ENCODE peak calls at places on chromosomes 6 and 20, in seven cellular contexts. F is neural progenitor cell, A is AG04450, D is esophagus squamous epithelium, Y is neural crest cell, Q is body of pancreas, E is endodermal cell. J is an unnamed sample.

GRCh38 chr6:146202570-146202969 is 173.7 kb downstream of the GRM1 start:
- DNase-seq in Y (no peak), Q (no peak), E (no peak), D (no peak), F (no peak), A (no peak), J (no peak)

GRCh38 chr6:26332408-26332807 is 32.6 kb upstream of the BTN3A2 start:
- DNase-seq in F (no peak), D (no peak), E (no peak), Q (no peak), Y (no peak), A (no peak), J (no peak)

GRCh38 chr6:90286884-90287488 is 9.7 kb downstream of the BACH2 start:
- DNase-seq in A (no peak), Q (peak), D (no peak), E (peak), Y (peak), F (peak), J (peak)

GRCh38 chr20:40980106-40980827 is 48.4 kb upstream of the TOP1 start:
- DNase-seq in A (no peak), Y (no peak), E (no peak), F (no peak), Q (no peak), D (no peak), J (no peak)

GRCh38 chr6:32075781-32076494 is 33.2 kb downstream of the TNXB start:
- DNase-seq in F (no peak), D (no peak), Q (no peak), A (no peak), E (no peak), Y (no peak), J (no peak)

GRCh38 chr6:52993461-52993860 is 1.6 kb downstream of the GSTA4 start:
- DNase-seq in A (no peak), E (no peak), D (no peak), Q (no peak), Y (no peak), F (no peak), J (no peak)

GRCh38 chr6:53615633-53616449 is 49.7 kb downstream of the KLHL31 start:
- DNase-seq in Y (no peak), D (no peak), Q (peak), E (no peak), A (peak), F (no peak), J (peak)

GRCh38 chr6:149154137-149154900 is 163.2 kb upstream of the TAB2 start:
- DNase-seq in A (no peak), Q (no peak), D (no peak), F (no peak), E (no peak), Y (no peak), J (no peak)

GRCh38 chr6:134590449-134590848 is 272.5 kb upstream of the SGK1 start:
- DNase-seq in Q (no peak), D (no peak), Y (no peak), F (no peak), E (no peak), A (no peak), J (peak)

GRCh38 chr6:37489697-37490336 is 9.9 kb downstream of the CCDC167 start:
- DNase-seq in A (no peak), Q (no peak), D (no peak), E (peak), Y (no peak), F (no peak), J (no peak)

GRCh38 chr6:15527838-15528617 is 134.8 kb downstream of the DTNBP1 start:
- DNase-seq in E (no peak), Q (no peak), Y (no peak), A (no peak), D (no peak), F (no peak), J (no peak)

GRCh38 chr20:2610326-2610725 is 42.1 kb upstream of the NOP56 start:
- DNase-seq in A (no peak), E (no peak), D (no peak), F (no peak), Y (no peak), Q (no peak), J (no peak)

GRCh38 chr6:168314948-168315347 is 4.6 kb downstream of the DACT2 start:
- DNase-seq in D (no peak), F (peak), A (no peak), E (peak), Q (no peak), Y (no peak), J (no peak)

GRCh38 chr6:134381926-134382325 is 64.0 kb upstream of the SGK1 start:
- DNase-seq in Y (no peak), E (no peak), A (no peak), F (no peak), D (no peak), Q (no peak), J (no peak)

GRCh38 chr6:170082067-170082466 is 208.8 kb downstream of the DLL1 start:
- DNase-seq in E (peak), D (no peak), A (no peak), Y (no peak), Q (no peak), F (no peak), J (no peak)

GRCh38 chr6:44249082-44249748 is 2.3 kb downstream of the HSP90AB1 start:
- DNase-seq in E (no peak), Y (no peak), F (no peak), A (no peak), Q (no peak), D (no peak), J (no peak)

GRCh38 chr20:24502184-24502583 is 32.8 kb downstream of the SYNDIG1 start:
- DNase-seq in Y (no peak), D (no peak), E (no peak), A (no peak), Q (peak), F (no peak), J (peak)

GRCh38 chr6:10555625-10556309 is 34.6 kb downstream of the GCNT2 start:
- DNase-seq in D (no peak), Y (peak), A (no peak), F (peak), Q (peak), E (peak), J (no peak)

GRCh38 chr20:62698231-62698630 is 10.4 kb upstream of the NTSR1 start:
- DNase-seq in A (no peak), D (no peak), Y (no peak), E (no peak), F (no peak), Q (no peak), J (no peak)

GRCh38 chr6:169411722-169412121 is 158.1 kb upstream of the THBS2 start:
- DNase-seq in F (no peak), Y (no peak), A (no peak), Q (no peak), D (no peak), E (no peak), J (no peak)

GRCh38 chr20:34437330-34437986 is 74.4 kb downstream of the ITCH start:
- DNase-seq in Q (no peak), Y (no peak), A (no peak), F (no peak), E (no peak), D (no peak), J (peak)

GRCh38 chr6:44225579-44226325 is 2.4 kb downstream of the SLC29A1 start:
- DNase-seq in E (peak), F (no peak), Q (no peak), Y (no peak), D (no peak), A (no peak), J (no peak)

GRCh38 chr6:144343736-144344428 is 58.7 kb downstream of the UTRN start:
- DNase-seq in A (no peak), F (no peak), Y (no peak), Q (no peak), D (no peak), E (no peak), J (no peak)

GRCh38 chr20:43901296-43901695 is 13.4 kb upstream of the TOX2 start:
- DNase-seq in E (no peak), F (no peak), Y (no peak), Q (no peak), A (no peak), D (no peak), J (no peak)

GRCh38 chr20:56606174-56606945 is 22.7 kb upstream of the TFAP2C start:
- DNase-seq in D (no peak), E (no peak), Y (no peak), A (no peak), F (no peak), Q (no peak), J (no peak)

GRCh38 chr6:140857734-140858380 is 1274.9 kb upstream of the GJE1 start:
- DNase-seq in Y (no peak), D (no peak), F (no peak), A (peak), E (no peak), Q (no peak), J (peak)

GRCh38 chr6:4447646-4448315 is 312.4 kb upstream of the ECI2 start:
- DNase-seq in F (no peak), E (no peak), Q (no peak), Y (no peak), A (no peak), D (no peak), J (no peak)

GRCh38 chr6:27250955-27251671 is 3.6 kb downstream of the PRSS16 start:
- DNase-seq in D (peak), E (peak), Q (peak), F (peak), Y (peak), A (no peak), J (no peak)

GRCh38 chr6:72616406-72617015 is 5.4 kb upstream of the KCNQ5 start:
- DNase-seq in Y (no peak), E (no peak), A (no peak), D (no peak), F (peak), Q (no peak), J (peak)

GRCh38 chr6:118894425-118895240 is 681 bp downstream of the ASF1A start:
- DNase-seq in Q (peak), E (peak), Y (peak), A (no peak), F (peak), D (peak), J (peak)

GRCh38 chr6:169838291-169839028 is 87.0 kb downstream of the ERMARD start:
- DNase-seq in Y (no peak), F (no peak), Q (no peak), E (peak), D (no peak), A (no peak), J (no peak)

GRCh38 chr6:31402324-31403282 is 792 bp upstream of the MICA start:
- DNase-seq in A (no peak), Q (peak), F (no peak), D (no peak), E (no peak), Y (no peak), J (no peak)

GRCh38 chr6:88166493-88166900 is 350 bp upstream of the CNR1 start:
- DNase-seq in F (no peak), D (no peak), Y (peak), Q (no peak), A (no peak), E (peak), J (no peak)

GRCh38 chr6:82410151-82410621 is 46.6 kb downstream of the TPBG start:
- DNase-seq in Y (no peak), D (no peak), A (no peak), F (no peak), E (no peak), Q (no peak), J (peak)

GRCh38 chr6:139977887-139978332 is 603.5 kb upstream of the CITED2 start:
- DNase-seq in D (no peak), Q (peak), F (no peak), E (peak), A (no peak), Y (no peak), J (peak)

GRCh38 chr20:31517373-31517772 is 3.1 kb downstream of the HM13 start:
- DNase-seq in D (no peak), Y (peak), F (peak), E (peak), Q (peak), A (no peak), J (peak)

GRCh38 chr6:156451088-156451487 is 326.1 kb upstream of the ARID1B start:
- DNase-seq in D (no peak), Y (no peak), E (no peak), Q (no peak), F (no peak), A (no peak), J (no peak)

GRCh38 chr6:130526466-130526865 is 160.6 kb downstream of the TMEM200A start:
- DNase-seq in Y (no peak), A (no peak), D (no peak), Q (no peak), E (no peak), F (no peak), J (no peak)

GRCh38 chr6:69790629-69791028 is 6.2 kb downstream of the LMBRD1 start:
- DNase-seq in E (no peak), D (no peak), Y (no peak), Q (no peak), F (no peak), A (no peak), J (no peak)

GRCh38 chr20:45848421-45848820 is 8.8 kb downstream of the ACOT8 start:
- DNase-seq in F (no peak), D (no peak), A (no peak), Q (no peak), Y (no peak), E (no peak), J (no peak)

GRCh38 chr6:136341967-136342366 is 52.3 kb upstream of the BCLAF1 start:
- DNase-seq in Y (no peak), A (no peak), D (no peak), F (no peak), E (no peak), Q (no peak), J (peak)

GRCh38 chr6:136341367-136341766 is 51.7 kb upstream of the BCLAF1 start:
- DNase-seq in F (no peak), Y (no peak), A (no peak), E (no peak), D (no peak), Q (no peak), J (no peak)

GRCh38 chr6:136335736-136336362 is 46.2 kb upstream of the BCLAF1 start:
- DNase-seq in A (no peak), E (peak), Y (no peak), D (no peak), F (no peak), Q (no peak), J (no peak)

GRCh38 chr6:136337606-136338005 is 48.0 kb upstream of the BCLAF1 start:
- DNase-seq in E (no peak), Y (no peak), Q (no peak), D (no peak), A (no peak), F (no peak), J (no peak)

GRCh38 chr6:136338486-136338885 is 48.8 kb upstream of the BCLAF1 start:
- DNase-seq in Q (no peak), E (no peak), A (no peak), F (no peak), Y (no peak), D (no peak), J (no peak)
- TF ChIP-seq CTCF in Q (no peak), E (peak), A (no peak), F (peak), Y (no peak), D (peak), J (no peak)

GRCh38 chr6:41936073-41936837 is 5.4 kb downstream of the CCND3 start:
- DNase-seq in Y (peak), F (peak), A (peak), D (no peak), E (peak), Q (peak), J (peak)

GRCh38 chr6:41939091-41939847 is 2.3 kb downstream of the CCND3 start:
- DNase-seq in Q (no peak), E (peak), F (peak), A (no peak), D (no peak), Y (no peak), J (peak)

GRCh38 chr6:41938590-41938989 is 3.0 kb downstream of the CCND3 start:
- DNase-seq in Q (no peak), E (peak), A (no peak), F (peak), D (no peak), Y (no peak), J (no peak)

GRCh38 chr6:41937472-41937871 is 4.1 kb downstream of the CCND3 start:
- DNase-seq in Q (no peak), E (no peak), F (no peak), D (no peak), A (no peak), Y (no peak), J (no peak)

DNA sequence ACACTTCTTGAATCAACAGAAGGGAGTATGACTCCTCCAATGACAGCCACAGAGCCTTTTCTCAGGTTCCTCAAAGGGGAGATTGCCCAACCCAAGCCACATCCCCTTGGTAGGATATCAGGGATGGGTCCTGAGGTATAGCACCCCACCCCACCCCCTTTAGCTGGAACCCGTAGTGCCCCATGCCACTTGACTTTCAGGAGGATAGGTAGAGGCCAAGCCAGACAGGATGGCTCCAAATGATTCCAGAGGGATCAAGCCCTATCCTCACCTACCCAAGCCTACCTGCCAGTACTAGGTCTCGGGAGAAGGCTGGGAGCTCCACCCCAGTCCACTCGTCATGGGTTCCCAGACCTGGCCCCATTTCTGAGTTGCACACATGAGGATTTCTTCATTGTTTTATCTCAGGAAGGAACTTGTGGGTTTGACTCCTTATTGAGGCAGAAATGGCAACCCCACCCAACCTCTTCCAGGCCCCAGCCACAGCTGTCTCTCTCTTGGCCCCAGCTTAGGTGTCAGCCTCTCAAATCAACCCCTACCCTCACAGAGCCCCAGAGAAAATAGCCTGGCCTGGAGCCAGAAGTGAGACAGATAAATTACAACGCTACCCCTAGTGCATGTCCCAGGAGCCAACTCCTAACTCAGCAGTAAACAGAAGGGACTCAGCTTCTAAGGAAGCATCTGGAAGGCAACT is 3.6 kb downstream of the CCND3 start:
- DNase-seq in D (no peak), Q (no peak), Y (no peak), A (no peak), E (no peak), F (no peak), J (no peak)
- TF ChIP-seq CTCF in D (no peak), Q (no peak), Y (no peak), A (no peak), E (no peak), F (no peak), J (no peak)

DNA sequence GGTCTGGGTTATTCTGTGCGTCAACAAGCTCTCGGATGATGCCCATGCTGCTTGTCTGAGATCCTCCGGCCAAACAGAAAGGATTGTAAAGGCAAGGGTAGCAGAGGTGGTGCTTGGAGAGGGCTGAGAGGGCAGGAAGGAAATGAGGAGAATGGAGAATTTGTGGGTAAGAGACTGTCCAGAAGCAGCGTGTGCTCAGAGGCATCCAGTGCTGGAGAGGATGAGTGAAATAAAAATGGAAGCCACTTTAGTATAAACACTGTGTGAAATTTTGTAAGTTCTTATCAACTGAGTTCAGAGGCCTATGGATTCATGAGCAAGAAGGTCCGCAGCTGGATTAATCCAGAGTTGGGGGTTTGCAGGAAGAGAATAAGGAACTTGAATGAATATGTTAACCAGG is 59.5 kb downstream of the ADGRG6 start:
- DNase-seq in D (no peak), A (no peak), F (no peak), Q (no peak), E (no peak), Y (no peak), J (no peak)
- TF ChIP-seq CTCF in D (no peak), A (no peak), F (no peak), Q (no peak), E (no peak), Y (no peak), J (no peak)

GRCh38 chr6:24492475-24492874 is 2.3 kb upstream of the ALDH5A1 start:
- DNase-seq in Q (peak), E (peak), D (no peak), F (peak), Y (no peak), A (no peak), J (peak)
- TF ChIP-seq CTCF in Q (peak), E (peak), D (no peak), F (peak), Y (peak), A (peak), J (peak)

DNA sequence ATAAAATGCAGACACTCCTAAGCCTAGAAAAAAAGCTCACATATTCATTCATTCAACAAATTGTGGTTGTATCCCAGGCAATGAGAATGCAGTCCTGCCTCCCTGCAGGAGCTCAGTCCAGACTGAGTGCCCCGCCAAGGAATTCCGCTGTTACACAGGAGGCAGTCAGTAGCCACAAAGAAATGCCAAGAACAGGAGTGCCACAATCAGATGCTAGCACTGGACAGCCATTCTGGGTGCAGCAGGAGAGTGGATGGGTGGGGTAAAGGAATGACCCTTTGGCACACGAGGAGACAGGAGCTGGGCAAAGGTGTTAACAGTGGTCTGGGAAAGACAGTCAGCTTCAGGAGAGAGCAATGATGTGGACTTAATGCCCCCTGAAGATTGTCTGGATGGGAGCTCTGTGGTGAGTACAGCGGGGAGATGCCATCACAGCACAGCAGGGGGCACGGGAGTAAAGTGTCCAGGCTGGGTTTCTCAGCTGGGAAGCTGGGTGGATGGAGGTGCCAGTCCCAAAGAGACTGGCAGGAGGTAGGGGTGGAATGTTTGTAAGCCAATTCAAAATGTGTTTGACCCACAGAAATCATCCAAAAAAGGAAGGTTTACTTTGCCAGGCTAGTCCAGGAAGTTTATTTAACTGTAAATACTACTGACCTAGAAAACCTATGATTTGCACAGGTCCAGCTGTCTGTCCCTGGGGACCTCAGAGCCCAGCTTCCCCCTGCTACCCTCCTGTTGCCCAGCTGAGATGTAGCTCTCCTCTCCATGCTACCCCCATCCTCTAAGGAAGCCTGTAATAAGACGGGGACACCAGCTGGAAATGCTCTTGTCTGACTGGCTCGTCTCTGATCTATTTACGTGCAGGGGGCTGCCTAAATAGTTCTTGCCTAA is 84.1 kb downstream of the SLC23A2 start:
- DNase-seq in A (no peak), F (peak), Y (no peak), D (no peak), E (no peak), Q (no peak), J (peak)
- TF ChIP-seq CTCF in A (peak), F (no peak), Y (no peak), D (no peak), E (no peak), Q (no peak), J (no peak)